ENCODE peak calls at places on chromosomes 11 and 22, in ten cellular contexts. Y, R, P, I, S, W, G, X, H and M are unnamed samples.

GRCh38 chr11:128830290-128830813 is 36.7 kb downstream of the KCNJ1 start:
- DNase-seq in Y (no peak), R (no peak), P (no peak), I (no peak), S (no peak), W (no peak), G (no peak), X (no peak), H (no peak), M (no peak)

GRCh38 chr11:111565111-111565720 is 24.7 kb downstream of the LAYN start:
- DNase-seq in Y (peak), R (peak), P (peak), I (peak), S (peak), W (peak), G (peak), X (peak), H (no peak), M (peak)

GRCh38 chr11:61524963-61525587 is 16.5 kb downstream of the LRRC10B start:
- DNase-seq in Y (no peak), R (no peak), P (no peak), I (no peak), S (no peak), W (no peak), G (peak), X (no peak), H (no peak), M (no peak)

GRCh38 chr11:61751384-61751783 is 1.1 kb upstream of the MYRF start:
- DNase-seq in Y (peak), R (no peak), P (no peak), I (no peak), S (no peak), W (no peak), G (no peak), X (no peak), H (no peak), M (no peak)

GRCh38 chr11:2099523-2100316 is 39.5 kb downstream of the IGF2 start:
- DNase-seq in Y (no peak), R (no peak), P (no peak), I (peak), S (peak), W (no peak), G (no peak), X (no peak), H (no peak), M (no peak)

GRCh38 chr11:114399903-114400221 is 449 bp downstream of the C11orf71 start:
- DNase-seq in Y (no peak), R (no peak), P (no peak), I (no peak), S (no peak), W (no peak), G (no peak), X (no peak), H (no peak), M (no peak)

GRCh38 chr22:36017661-36018091 is 10.9 kb downstream of the RBFOX2 start:
- DNase-seq in Y (no peak), R (no peak), P (no peak), I (no peak), S (no peak), W (no peak), G (no peak), X (no peak), H (no peak), M (no peak)

GRCh38 chr11:34028407-34028804 is 23.1 kb upstream of the CAPRIN1 start:
- DNase-seq in Y (no peak), R (peak), P (no peak), I (no peak), S (peak), W (peak), G (peak), X (no peak), H (no peak), M (no peak)

GRCh38 chr11:131734871-131735270 is 364.5 kb downstream of the NTM start:
- DNase-seq in Y (no peak), R (no peak), P (peak), I (no peak), S (no peak), W (no peak), G (no peak), X (no peak), H (no peak), M (no peak)

GRCh38 chr11:837189-837989 is 4.6 kb downstream of the CD151 start:
- DNase-seq in Y (no peak), R (no peak), P (no peak), I (no peak), S (no peak), W (no peak), G (no peak), X (no peak), H (no peak), M (no peak)

GRCh38 chr11:42996742-42997307 is 315.0 kb upstream of the API5 start:
- DNase-seq in Y (no peak), R (no peak), P (no peak), I (no peak), S (no peak), W (no peak), G (peak), X (no peak), H (no peak), M (no peak)

GRCh38 chr11:7667460-7667859 is 5.8 kb downstream of the CYB5R2 start:
- DNase-seq in Y (no peak), R (peak), P (no peak), I (no peak), S (no peak), W (no peak), G (no peak), X (no peak), H (no peak), M (no peak)

GRCh38 chr22:27719535-27720227 is 81.9 kb downstream of the MN1 start:
- DNase-seq in Y (no peak), R (peak), P (peak), I (no peak), S (peak), W (peak), G (no peak), X (no peak), H (no peak), M (no peak)

GRCh38 chr11:111707039-111707690 is 59.0 kb downstream of the PPP2R1B start:
- DNase-seq in Y (peak), R (peak), P (peak), I (peak), S (peak), W (peak), G (peak), X (no peak), H (peak), M (no peak)

GRCh38 chr11:75170463-75171201 is 19.7 kb downstream of the SLCO2B1 start:
- DNase-seq in Y (no peak), R (no peak), P (no peak), I (no peak), S (no peak), W (no peak), G (no peak), X (no peak), H (no peak), M (no peak)

GRCh38 chr11:42552786-42553185 is 759.0 kb upstream of the API5 start:
- DNase-seq in Y (peak), R (no peak), P (peak), I (no peak), S (no peak), W (no peak), G (no peak), X (no peak), H (no peak), M (no peak)

GRCh38 chr11:113247231-113247630 is 67.2 kb upstream of the TTC12 start:
- DNase-seq in Y (no peak), R (no peak), P (no peak), I (no peak), S (no peak), W (no peak), G (no peak), X (no peak), H (no peak), M (no peak)

GRCh38 chr11:19832166-19832750 is 119.6 kb downstream of the NAV2 start:
- DNase-seq in Y (no peak), R (no peak), P (no peak), I (no peak), S (no peak), W (no peak), G (no peak), X (peak), H (no peak), M (peak)

GRCh38 chr11:3169952-3170755 is 5.0 kb upstream of the OSBPL5 start:
- DNase-seq in Y (no peak), R (peak), P (no peak), I (peak), S (no peak), W (no peak), G (no peak), X (no peak), H (no peak), M (no peak)

GRCh38 chr11:662689-663274 is 25.7 kb downstream of the DRD4 start:
- DNase-seq in Y (peak), R (peak), P (peak), I (peak), S (peak), W (peak), G (peak), X (peak), H (no peak), M (no peak)

GRCh38 chr22:32802291-32802826 is 854 bp downstream of the TIMP3 start:
- DNase-seq in Y (no peak), R (no peak), P (peak), I (no peak), S (no peak), W (no peak), G (no peak), X (no peak), H (no peak), M (no peak)

GRCh38 chr11:62757846-62758788 is 3.3 kb upstream of the POLR2G start:
- DNase-seq in Y (no peak), R (no peak), P (no peak), I (no peak), S (no peak), W (no peak), G (no peak), X (no peak), H (no peak), M (no peak)

GRCh38 chr22:49365910-49366309 is 461.8 kb downstream of the BRD1 start:
- DNase-seq in Y (no peak), R (no peak), P (no peak), I (no peak), S (peak), W (no peak), G (no peak), X (no peak), H (no peak), M (no peak)

GRCh38 chr11:14499560-14500180 is at the start of gene COPB1:
- DNase-seq in Y (peak), R (peak), P (peak), I (peak), S (peak), W (peak), G (peak), X (peak), H (peak), M (peak)

GRCh38 chr11:72716291-72716690 is 35.9 kb downstream of the ARAP1 start:
- DNase-seq in Y (no peak), R (peak), P (peak), I (no peak), S (no peak), W (no peak), G (no peak), X (no peak), H (no peak), M (no peak)

GRCh38 chr11:3130269-3131071 is 34.6 kb downstream of the OSBPL5 start:
- DNase-seq in Y (no peak), R (no peak), P (no peak), I (peak), S (no peak), W (no peak), G (peak), X (no peak), H (no peak), M (no peak)

GRCh38 chr11:87252869-87253268 is 215.1 kb downstream of the TMEM135 start:
- DNase-seq in Y (no peak), R (peak), P (no peak), I (peak), S (no peak), W (no peak), G (no peak), X (no peak), H (no peak), M (no peak)

GRCh38 chr11:56748597-56748996 is at the start of gene OR9G4:
- DNase-seq in Y (no peak), R (no peak), P (no peak), I (no peak), S (no peak), W (no peak), G (no peak), X (no peak), H (no peak), M (no peak)

GRCh38 chr11:115420524-115420923 is 83.7 kb downstream of the CADM1 start:
- DNase-seq in Y (no peak), R (no peak), P (no peak), I (no peak), S (no peak), W (no peak), G (no peak), X (no peak), H (no peak), M (no peak)

GRCh38 chr11:126147268-126148111 is 64.0 kb downstream of the RPUSD4 start:
- DNase-seq in Y (no peak), R (no peak), P (no peak), I (peak), S (no peak), W (no peak), G (no peak), X (no peak), H (no peak), M (no peak)

GRCh38 chr11:59152312-59152967 is 9.8 kb downstream of the FAM111A start:
- DNase-seq in Y (no peak), R (no peak), P (no peak), I (no peak), S (no peak), W (no peak), G (no peak), X (no peak), H (no peak), M (no peak)

GRCh38 chr22:46033256-46034200 is 56.6 kb upstream of the WNT7B start:
- DNase-seq in Y (no peak), R (peak), P (no peak), I (no peak), S (no peak), W (peak), G (no peak), X (no peak), H (no peak), M (no peak)

GRCh38 chr11:35944503-35945136 is 758 bp downstream of the LDLRAD3 start:
- DNase-seq in Y (peak), R (no peak), P (peak), I (peak), S (no peak), W (peak), G (no peak), X (no peak), H (no peak), M (no peak)

DNA sequence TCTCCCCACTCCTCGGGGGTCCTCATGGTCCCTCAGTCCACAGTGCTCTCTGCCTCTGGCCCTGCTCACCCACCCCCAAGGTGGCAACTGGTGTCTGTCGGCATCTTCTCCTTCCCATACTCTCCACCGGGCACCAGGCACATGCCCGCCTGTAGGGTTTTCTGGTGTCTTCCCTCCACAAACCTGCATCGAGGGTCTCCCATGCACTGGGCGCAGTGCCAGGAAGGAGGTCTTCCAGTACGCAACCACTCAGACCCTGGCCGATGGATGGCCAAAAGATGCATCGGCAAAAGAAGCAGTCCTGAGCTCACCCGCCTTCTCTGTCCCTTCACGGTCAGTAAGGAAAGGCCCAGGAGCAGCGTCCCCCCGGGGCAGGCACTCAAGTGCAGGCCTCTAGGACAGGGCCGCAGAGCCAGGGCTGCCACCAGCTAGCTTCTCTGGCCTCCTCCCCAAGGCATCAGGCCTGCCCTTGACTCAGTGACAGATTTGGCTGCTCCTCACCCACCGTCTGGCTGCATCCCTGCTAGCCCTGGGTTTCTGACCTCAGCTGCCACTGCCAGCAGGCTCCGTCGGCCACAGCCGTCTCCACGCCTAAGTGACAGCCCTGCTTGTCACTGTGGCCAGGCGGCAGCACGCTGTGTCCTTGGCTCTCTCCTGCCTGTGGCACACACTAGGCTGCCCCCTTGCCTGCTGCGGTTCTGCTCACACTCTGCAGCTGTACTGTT is 32.1 kb upstream of the IGSF9B start:
- DNase-seq in Y (no peak), R (no peak), P (no peak), I (no peak), S (no peak), W (no peak), G (peak), X (no peak), H (no peak), M (no peak)
- TF ChIP-seq CTCF in Y (no peak), R (no peak), P (no peak), I (no peak), S (no peak), W (no peak), G (no peak), X (no peak), H (no peak), M (no peak)

GRCh38 chr11:12266943-12267342 is 110.4 kb upstream of the PARVA start:
- DNase-seq in Y (no peak), R (no peak), P (no peak), I (no peak), S (no peak), W (no peak), G (no peak), X (no peak), H (no peak), M (no peak)
- TF ChIP-seq CTCF in Y (no peak), R (no peak), P (no peak), I (no peak), S (no peak), W (no peak), G (no peak), X (peak), H (no peak), M (no peak)

GRCh38 chr11:70128435-70128906 is 50.4 kb downstream of the ANO1 start:
- DNase-seq in Y (no peak), R (no peak), P (no peak), I (peak), S (no peak), W (peak), G (no peak), X (no peak), H (no peak), M (no peak)
- TF ChIP-seq CTCF in Y (no peak), R (peak), P (no peak), I (peak), S (no peak), W (no peak), G (no peak), X (no peak), H (no peak), M (no peak)

GRCh38 chr11:64286801-64287159 is 1.1 kb downstream of the GPR137 start:
- DNase-seq in Y (no peak), R (no peak), P (no peak), I (no peak), S (no peak), W (no peak), G (no peak), X (no peak), H (no peak), M (no peak)

GRCh38 chr11:64284962-64285884 is at the start of gene GPR137:
- DNase-seq in Y (peak), R (peak), P (peak), I (peak), S (peak), W (peak), G (peak), X (peak), H (no peak), M (peak)

GRCh38 chr11:64287676-64288352 is 2.2 kb downstream of the GPR137 start:
- DNase-seq in Y (no peak), R (no peak), P (no peak), I (no peak), S (no peak), W (no peak), G (no peak), X (no peak), H (no peak), M (no peak)

GRCh38 chr11:64284048-64284961 is at the start of gene BAD:
- DNase-seq in Y (peak), R (peak), P (peak), I (peak), S (peak), W (peak), G (peak), X (peak), H (no peak), M (peak)

GRCh38 chr11:64285885-64286800 is 495 bp downstream of the GPR137 start:
- DNase-seq in Y (no peak), R (no peak), P (no peak), I (peak), S (no peak), W (no peak), G (no peak), X (no peak), H (no peak), M (no peak)
- TF ChIP-seq CTCF in Y (no peak), R (no peak), P (peak), I (peak), S (no peak), W (no peak), G (no peak), X (no peak), H (peak), M (no peak)

DNA sequence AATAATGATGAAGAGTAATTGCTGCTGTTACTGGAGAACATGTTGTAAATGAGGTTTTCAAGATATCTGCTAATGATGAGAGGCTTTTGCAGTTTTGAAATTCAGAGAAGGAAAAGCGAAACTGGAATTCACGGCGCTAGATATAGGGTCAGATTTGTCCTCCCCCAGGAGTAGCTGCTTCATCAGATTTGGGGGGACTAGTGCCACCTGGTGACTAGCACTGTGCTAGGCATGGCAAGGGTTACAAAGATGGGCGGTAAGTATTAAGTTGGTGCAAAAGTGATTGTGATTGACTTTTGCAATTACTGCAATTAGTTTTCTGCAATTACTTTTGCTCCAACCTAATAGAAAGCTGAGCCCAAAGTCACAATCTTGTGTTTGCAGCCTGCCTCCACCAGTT is 879.9 kb upstream of the TENM4 start:
- DNase-seq in Y (no peak), R (no peak), P (no peak), I (peak), S (no peak), W (no peak), G (no peak), X (no peak), H (no peak), M (no peak)
- TF ChIP-seq CTCF in Y (no peak), R (peak), P (no peak), I (peak), S (no peak), W (peak), G (peak), X (no peak), H (no peak), M (peak)

GRCh38 chr22:37283393-37283937 is 1.2 kb downstream of the CYTH4 start:
- DNase-seq in Y (no peak), R (no peak), P (no peak), I (no peak), S (peak), W (no peak), G (no peak), X (no peak), H (no peak), M (no peak)
- TF ChIP-seq CTCF in Y (no peak), R (peak), P (peak), I (no peak), S (no peak), W (no peak), G (no peak), X (no peak), H (peak), M (no peak)